ENCODE peak calls at places on chromosome 14, in nine cellular contexts. D, L, I, F, U, V, H, W and A are unnamed samples.

GRCh38 chr14:85087201-85087600 is 442.7 kb upstream of the FLRT2 start:
- DNase-seq in W (no peak), D (no peak), F (peak; percentile 2), H (no peak), L (no peak), V (no peak), U (no peak), I (no peak), A (no peak)

GRCh38 chr14:22221508-22221907 is 367.5 kb downstream of the DAD1 start:
- DNase-seq in I (no peak), F (no peak), U (no peak), W (no peak), H (no peak), V (no peak), D (no peak), L (no peak), A (no peak)

GRCh38 chr14:101216725-101217463 is 313.4 kb upstream of the RTL1 start:
- DNase-seq in I (no peak), U (no peak), D (peak; percentile 8), L (no peak), V (no peak), W (no peak), F (no peak), H (no peak), A (no peak)

GRCh38 chr14:20857630-20858261 is 33.4 kb upstream of the RNASE3 start:
- DNase-seq in U (peak; percentile 49), L (peak; percentile 57), V (peak; percentile 77), F (no peak), D (peak; percentile 77), H (peak; percentile 71), I (peak; percentile 33), W (peak; percentile 77), A (peak; percentile 78)

GRCh38 chr14:95683793-95684192 is 2.4 kb upstream of the TCL1B start:
- DNase-seq in L (peak; percentile 28), I (no peak), U (no peak), F (no peak), W (no peak), H (no peak), D (peak; percentile 38), V (no peak), A (peak; percentile 40)

GRCh38 chr14:91810699-91811098 is 56.6 kb downstream of the TC2N start:
- DNase-seq in U (no peak), V (no peak), F (no peak), I (no peak), L (no peak), W (no peak), D (no peak), H (no peak), A (no peak)

GRCh38 chr14:77965919-77966435 is 166.1 kb downstream of the ADCK1 start:
- DNase-seq in V (peak; percentile 7), W (no peak), F (no peak), D (no peak), H (peak; percentile 43), I (no peak), L (no peak), U (no peak), A (peak; percentile 1)

GRCh38 chr14:30129795-30130194 is 202.1 kb upstream of the PRKD1 start:
- DNase-seq in W (no peak), U (no peak), V (no peak), I (no peak), D (no peak), H (no peak), L (no peak), F (no peak), A (no peak)

GRCh38 chr14:96031691-96032090 is 7.5 kb upstream of the C14orf132 start:
- DNase-seq in I (no peak), L (no peak), W (no peak), D (no peak), U (no peak), F (no peak), V (no peak), H (no peak), A (no peak)

GRCh38 chr14:21308479-21309237 is 28.8 kb downstream of the RPGRIP1 start:
- DNase-seq in H (peak; percentile 71), D (peak; percentile 66), L (peak; percentile 80), F (no peak), V (peak; percentile 76), W (peak; percentile 83), U (peak; percentile 51), I (no peak), A (peak; percentile 78)

GRCh38 chr14:25108959-25109358 is 59.0 kb upstream of the STXBP6 start:
- DNase-seq in D (no peak), U (no peak), H (no peak), I (peak; percentile 71), L (no peak), F (no peak), V (no peak), W (no peak), A (no peak)

GRCh38 chr14:92951912-92952471 is 29.0 kb downstream of the CHGA start:
- DNase-seq in F (peak; percentile 18), D (peak; percentile 83), I (peak; percentile 74), W (peak; percentile 78), U (peak; percentile 79), L (peak; percentile 79), V (peak; percentile 88), H (peak; percentile 88), A (peak; percentile 78)

GRCh38 chr14:68716698-68717097 is 76.2 kb downstream of the ZFP36L1 start:
- DNase-seq in I (peak; percentile 47), V (no peak), U (no peak), F (no peak), L (no peak), H (no peak), W (no peak), D (no peak), A (no peak)

GRCh38 chr14:23153891-23154796 is 29.3 kb downstream of the SLC7A8 start:
- DNase-seq in I (no peak), V (peak; percentile 56), W (no peak), L (no peak), H (no peak), U (no peak), D (no peak), F (no peak), A (no peak)

GRCh38 chr14:99125616-99126431 is 146.2 kb downstream of the BCL11B start:
- DNase-seq in V (no peak), U (no peak), H (peak; percentile 1), D (no peak), F (no peak), I (peak; percentile 85), L (no peak), W (no peak), A (no peak)

GRCh38 chr14:75905505-75905904 is 76.3 kb downstream of the TGFB3 start:
- DNase-seq in I (no peak), F (no peak), D (no peak), H (no peak), L (no peak), V (peak; percentile 55), W (peak; percentile 78), U (no peak), A (no peak)

GRCh38 chr14:75247286-75247922 is 31.2 kb upstream of the FOS start:
- DNase-seq in V (no peak), W (no peak), H (no peak), U (no peak), I (no peak), L (peak; percentile 79), D (peak; percentile 49), F (no peak), A (peak; percentile 77)

GRCh38 chr14:61421212-61421923 is 100.0 kb downstream of the PRKCH start:
- DNase-seq in W (no peak), H (no peak), U (no peak), I (no peak), F (no peak), L (no peak), D (no peak), V (no peak), A (no peak)

GRCh38 chr14:76917158-76917596 is 91.0 kb downstream of the LRRC74A start:
- DNase-seq in U (no peak), V (no peak), L (no peak), D (no peak), I (peak; percentile 78), W (peak; percentile 49), H (peak; percentile 82), F (no peak), A (no peak)

GRCh38 chr14:33954016-33954598 is 3.2 kb upstream of the EGLN3 start:
- DNase-seq in W (no peak), H (no peak), I (no peak), V (no peak), D (no peak), L (no peak), U (no peak), F (no peak), A (no peak)

GRCh38 chr14:51821822-51822221 is 38.6 kb upstream of the GNG2 start:
- DNase-seq in U (no peak), L (no peak), W (no peak), D (no peak), H (no peak), I (no peak), V (no peak), F (no peak), A (no peak)

GRCh38 chr14:28061006-28061405 is 705.6 kb upstream of the FOXG1 start:
- DNase-seq in I (no peak), L (no peak), U (no peak), H (no peak), W (no peak), D (no peak), V (no peak), F (no peak), A (no peak)

GRCh38 chr14:87045241-87045640 is 947.7 kb downstream of the GALC start:
- DNase-seq in L (no peak), D (no peak), W (peak; percentile 23), I (no peak), V (no peak), H (no peak), U (no peak), F (no peak), A (no peak)

GRCh38 chr14:20559461-20559904 is 1.4 kb downstream of the RNASE9 start:
- DNase-seq in F (no peak), I (no peak), H (no peak), L (no peak), V (no peak), D (no peak), U (no peak), W (no peak), A (no peak)

GRCh38 chr14:85535916-85536834 is 6.2 kb downstream of the FLRT2 start:
- DNase-seq in U (no peak), L (no peak), F (no peak), H (no peak), D (no peak), I (peak; percentile 34), V (peak; percentile 50), W (peak; percentile 48), A (no peak)

GRCh38 chr14:75646762-75647161 is 13.9 kb downstream of the ERG28 start:
- DNase-seq in U (no peak), V (no peak), W (no peak), F (no peak), D (no peak), I (no peak), L (no peak), H (no peak), A (no peak)

GRCh38 chr14:49594347-49595089 is 4.2 kb upstream of the LRR1 start:
- DNase-seq in U (no peak), L (no peak), D (no peak), H (no peak), F (peak; percentile 46), I (no peak), V (peak; percentile 31), W (peak; percentile 72), A (no peak)